ENCODE peak calls at places on chromosomes 7 and 10, in eight cellular contexts. G, X, M, U, Q, E, N and I are unnamed samples.

GRCh38 chr7:3455826-3456444 is 154.9 kb downstream of the SDK1 start:
- DNase-seq in Q (no peak), X (no peak), U (no peak), E (no peak), N (peak; percentile 77), G (no peak), M (no peak), I (no peak)

GRCh38 chr10:101767966-101768790 is 7.7 kb downstream of the FGF8 start:
- DNase-seq in E (peak; percentile 54), N (no peak), M (no peak), Q (no peak), X (no peak), G (no peak), U (no peak), I (no peak)

GRCh38 chr10:28391283-28391682 is 88.4 kb upstream of the MPP7 start:
- DNase-seq in E (no peak), Q (no peak), N (no peak), M (no peak), U (no peak), G (no peak), X (no peak), I (no peak)

GRCh38 chr10:16491933-16492332 is 29.7 kb downstream of the C1QL3 start:
- DNase-seq in E (no peak), U (peak; percentile 31), X (no peak), Q (no peak), M (no peak), N (no peak), G (no peak), I (no peak)

GRCh38 chr10:102230861-102231356 is 4.8 kb downstream of the ELOVL3 start:
- DNase-seq in Q (no peak), N (peak; percentile 28), M (peak; percentile 44), G (peak; percentile 48), U (peak; percentile 7), X (no peak), E (no peak), I (no peak)

GRCh38 chr7:47846117-47846836 is 102.0 kb downstream of the PKD1L1 start:
- DNase-seq in Q (no peak), X (peak; percentile 16), G (no peak), M (no peak), E (no peak), N (peak; percentile 73), U (no peak), I (peak; percentile 50)

GRCh38 chr7:155381852-155382801 is 75.8 kb upstream of the EN2 start:
- DNase-seq in U (no peak), N (no peak), Q (no peak), E (peak; percentile 90), G (no peak), X (no peak), M (no peak), I (no peak)

GRCh38 chr10:30782543-30783461 is 153.2 kb upstream of the LYZL2 start:
- DNase-seq in X (no peak), Q (no peak), N (peak; percentile 54), M (peak; percentile 12), U (no peak), E (no peak), G (no peak), I (no peak)

GRCh38 chr7:98135984-98136383 is 29.3 kb downstream of the LMTK2 start:
- DNase-seq in Q (no peak), G (no peak), M (no peak), X (no peak), U (no peak), E (no peak), N (no peak), I (no peak)

GRCh38 chr10:14583252-14583651 is 191.4 kb downstream of the FAM107B start:
- DNase-seq in U (no peak), M (no peak), N (no peak), X (no peak), G (no peak), Q (no peak), E (no peak), I (no peak)

GRCh38 chr7:26346611-26347200 is 55.0 kb downstream of the SNX10 start:
- DNase-seq in U (no peak), G (peak; percentile 73), X (peak; percentile 71), Q (no peak), M (no peak), E (no peak), N (no peak), I (no peak)

GRCh38 chr10:84098667-84099066 is 40.6 kb upstream of the GHITM start:
- DNase-seq in Q (no peak), E (no peak), G (no peak), M (no peak), X (no peak), U (no peak), N (no peak), I (no peak)

GRCh38 chr10:60465801-60466200 is 76.1 kb upstream of the ANK3 start:
- DNase-seq in E (no peak), M (no peak), U (no peak), N (peak; percentile 60), X (no peak), G (no peak), Q (no peak), I (no peak)

GRCh38 chr10:76732306-76732705 is 905.3 kb downstream of the KCNMA1 start:
- DNase-seq in X (no peak), N (no peak), Q (no peak), G (no peak), E (no peak), M (no peak), U (no peak), I (no peak)

GRCh38 chr10:135601-136464 is 578 bp downstream of the ZMYND11 start:
- DNase-seq in E (peak; percentile 90), M (peak; percentile 57), N (peak; percentile 60), X (no peak), Q (peak; percentile 50), U (peak; percentile 41), G (peak; percentile 70), I (peak; percentile 62)

GRCh38 chr10:112821663-112822062 is 128.4 kb upstream of the TCF7L2 start:
- DNase-seq in U (no peak), Q (no peak), X (no peak), M (no peak), N (peak; percentile 9), E (no peak), G (no peak), I (peak; percentile 29)

GRCh38 chr7:140231779-140232491 is 55.2 kb upstream of the KDM7A start:
- DNase-seq in M (no peak), N (no peak), Q (no peak), G (peak; percentile 77), X (no peak), U (no peak), E (no peak), I (no peak)

GRCh38 chr7:44638611-44639557 is 32.5 kb downstream of the OGDH start:
- DNase-seq in M (peak; percentile 30), X (no peak), E (no peak), N (peak; percentile 84), G (peak; percentile 88), U (no peak), Q (peak; percentile 45), I (peak; percentile 71)

GRCh38 chr7:145156834-145157233 is 321.0 kb upstream of the TPK1 start:
- DNase-seq in M (no peak), N (no peak), Q (no peak), G (no peak), X (no peak), E (no peak), U (peak; percentile 22), I (no peak)

GRCh38 chr10:86733260-86733671 is 23.2 kb upstream of the BMPR1A start:
- DNase-seq in Q (no peak), E (no peak), G (no peak), U (no peak), M (no peak), N (peak; percentile 7), X (no peak), I (no peak)

GRCh38 chr7:3859436-3859835 is 558.4 kb downstream of the SDK1 start:
- DNase-seq in X (no peak), M (no peak), N (no peak), U (no peak), Q (no peak), E (no peak), G (no peak), I (no peak)

GRCh38 chr7:79620291-79620690 is 166.8 kb upstream of the MAGI2 start:
- DNase-seq in X (no peak), G (no peak), N (no peak), Q (no peak), M (peak; percentile 38), E (no peak), U (no peak), I (no peak)

GRCh38 chr10:103613616-103614015 is 120.1 kb downstream of the NEURL1 start:
- DNase-seq in N (no peak), U (no peak), X (no peak), M (no peak), E (no peak), G (no peak), Q (no peak), I (no peak)

GRCh38 chr10:78443900-78444571 is 410.4 kb downstream of the RPS24 start:
- DNase-seq in X (no peak), G (no peak), E (no peak), M (no peak), U (no peak), Q (no peak), N (no peak), I (no peak)

GRCh38 chr7:111756687-111757178 is 194.4 kb upstream of the IMMP2L start:
- DNase-seq in M (no peak), N (peak; percentile 81), U (no peak), Q (peak; percentile 36), X (no peak), E (no peak), G (peak; percentile 30), I (peak; percentile 15)

GRCh38 chr10:20885678-20886077 is 11.4 kb downstream of the NEBL start:
- DNase-seq in Q (no peak), G (no peak), N (peak; percentile 30), E (no peak), U (no peak), X (peak; percentile 64), M (no peak), I (no peak)

GRCh38 chr7:137933270-137934017 is 68.4 kb downstream of the CREB3L2 start:
- DNase-seq in N (peak; percentile 68), X (no peak), G (no peak), M (no peak), E (no peak), Q (peak; percentile 48), U (no peak), I (no peak)

GRCh38 chr10:121323448-121323847 is 274.8 kb downstream of the FGFR2 start:
- DNase-seq in G (no peak), X (peak; percentile 89), E (no peak), U (no peak), Q (no peak), M (no peak), N (no peak), I (no peak)

GRCh38 chr7:44286618-44287487 is 38.5 kb downstream of the CAMK2B start:
- DNase-seq in Q (no peak), E (peak; percentile 87), X (no peak), G (no peak), M (no peak), U (no peak), N (no peak), I (no peak)

GRCh38 chr7:52088008-52088787 is 771.6 kb upstream of the COBL start:
- DNase-seq in Q (no peak), E (peak; percentile 62), M (peak; percentile 47), U (no peak), N (no peak), G (no peak), X (no peak), I (no peak)

GRCh38 chr7:30330134-30331111 is 46.0 kb downstream of the ZNRF2 start:
- DNase-seq in X (no peak), N (no peak), M (no peak), Q (no peak), U (peak; percentile 18), E (no peak), G (no peak), I (no peak)

GRCh38 chr10:93695720-93696119 is 6.7 kb downstream of the FRA10AC1 start:
- DNase-seq in N (no peak), X (no peak), Q (no peak), G (no peak), E (no peak), U (no peak), M (no peak), I (no peak)

GRCh38 chr7:91565499-91566331 is 301.5 kb downstream of the FZD1 start:
- DNase-seq in G (no peak), Q (peak; percentile 41), E (no peak), X (no peak), M (no peak), U (no peak), N (no peak), I (no peak)

GRCh38 chr10:90920986-90921643 is at the start of gene ANKRD1:
- DNase-seq in Q (no peak), G (no peak), M (no peak), U (no peak), N (peak; percentile 95), X (peak; percentile 61), E (no peak), I (peak; percentile 65)